ENCODE peak calls at places on chromosome 3, in ten cellular contexts. X is ovary; W is GM06990; I is psoas muscle; C is transverse colon; O is foreskin fibroblast; E is GM12865; N is CD4-positive, alpha-beta T cell; B is lower leg skin; D is cardiac fibroblast. G is an unnamed sample.

GRCh38 chr3:32557640-32558352 is 12.9 kb downstream of the DYNC1LI1 start:
- DNase-seq in E (no peak), N (no peak), W (no peak), X (no peak), C (no peak), B (no peak), I (no peak), D (no peak), O (no peak), G (no peak)

GRCh38 chr3:177681156-177681555 is 483.9 kb upstream of the TBL1XR1 start:
- DNase-seq in O (no peak), X (no peak), I (no peak), B (no peak), D (no peak), C (no peak), E (no peak), N (no peak), W (no peak), G (no peak)

GRCh38 chr3:12879191-12879815 is 37.9 kb upstream of the RPL32 start:
- DNase-seq in E (no peak), N (no peak), X (no peak), D (no peak), O (no peak), W (no peak), B (no peak), I (no peak), C (no peak), G (no peak)

GRCh38 chr3:149367021-149367840 is 10.2 kb downstream of the TM4SF1 start:
- DNase-seq in C (peak), I (no peak), D (peak), W (no peak), B (no peak), N (no peak), X (no peak), E (no peak), O (peak), G (no peak)

GRCh38 chr3:71063768-71064287 is 519.7 kb downstream of the FOXP1 start:
- DNase-seq in E (no peak), B (no peak), W (no peak), D (peak), C (no peak), I (peak), N (peak), X (peak), O (peak), G (peak)

GRCh38 chr3:190973760-190974159 is 111.3 kb upstream of the GMNC start:
- DNase-seq in I (no peak), W (no peak), D (peak), E (no peak), O (no peak), B (no peak), C (no peak), N (no peak), X (no peak), G (no peak)

GRCh38 chr3:188595890-188596376 is 442.0 kb downstream of the LPP start:
- DNase-seq in N (no peak), O (peak), D (peak), X (no peak), W (no peak), C (no peak), B (no peak), I (no peak), E (no peak), G (no peak)

GRCh38 chr3:102665183-102665582 is 230.4 kb downstream of the ZPLD1 start:
- DNase-seq in W (no peak), C (no peak), O (no peak), D (no peak), I (no peak), N (no peak), E (no peak), B (no peak), X (no peak), G (no peak)

GRCh38 chr3:112635674-112636073 is 5.3 kb downstream of the CCDC80 start:
- DNase-seq in B (no peak), D (peak), O (peak), C (peak), N (no peak), E (no peak), W (no peak), I (no peak), X (peak), G (no peak)

GRCh38 chr3:146308682-146309081 is 57.8 kb upstream of the PLSCR4 start:
- DNase-seq in B (no peak), N (no peak), W (no peak), X (no peak), O (peak), E (no peak), I (no peak), D (peak), C (no peak), G (no peak)

GRCh38 chr3:51100543-51100851 is 284.6 kb upstream of the MANF start:
- DNase-seq in I (no peak), W (no peak), N (no peak), C (no peak), E (no peak), B (no peak), D (no peak), O (no peak), X (no peak), G (no peak)
- TF ChIP-seq CTCF in I (no peak), W (no peak), N (no peak), C (no peak), E (no peak), B (no peak), D (no peak), O (no peak), X (no peak), G (no peak)

DNA sequence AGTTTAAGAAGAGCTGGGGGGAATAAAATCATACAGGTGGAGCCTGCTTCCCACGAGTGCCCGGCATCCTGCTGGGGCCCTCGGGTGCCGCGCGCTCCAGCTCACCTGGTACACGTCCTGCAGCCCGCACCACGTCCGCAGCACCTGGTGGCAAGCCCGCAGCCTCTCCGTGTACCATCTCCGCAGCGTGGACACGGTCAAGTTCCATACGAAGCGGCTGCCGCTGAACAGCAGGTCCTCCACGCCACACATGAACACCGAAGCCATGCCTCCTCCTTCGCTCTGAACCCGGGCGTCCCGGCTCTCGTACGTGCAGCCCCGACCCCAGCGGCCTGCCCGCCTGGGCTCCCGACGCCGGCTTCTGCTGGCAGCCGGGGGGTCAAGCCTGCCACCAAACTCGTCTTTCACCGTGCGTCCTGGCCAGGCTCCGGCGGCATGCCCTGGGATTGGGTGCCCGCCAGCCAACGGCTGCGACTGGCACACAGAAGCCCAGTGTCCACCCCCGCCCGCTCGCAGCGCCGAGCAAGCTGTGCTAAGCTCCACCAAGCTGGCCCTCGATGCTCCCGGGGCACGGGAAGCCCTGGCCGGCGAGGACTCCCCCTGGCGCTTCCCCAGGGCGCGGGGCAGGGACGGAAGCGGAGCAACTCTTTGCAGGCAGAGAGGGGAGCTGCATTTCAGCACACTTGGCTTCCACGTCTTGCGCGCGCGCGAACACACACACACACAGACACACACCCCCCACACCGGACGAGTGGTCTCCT is at the start of gene FRMD4B:
- DNase-seq in B (peak), I (peak), O (peak), X (peak), E (peak), W (peak), N (no peak), C (peak), D (peak), G (peak)
- TF ChIP-seq CTCF in B (no peak), I (no peak), O (no peak), X (no peak), E (peak), W (peak), N (no peak), C (no peak), D (peak), G (no peak)

GRCh38 chr3:134652886-134653630 is 2.2 kb upstream of the KY start:
- DNase-seq in C (no peak), O (no peak), I (no peak), D (no peak), E (no peak), B (no peak), X (no peak), N (no peak), W (no peak), G (no peak)

GRCh38 chr3:134651347-134652041 is 672 bp upstream of the KY start:
- DNase-seq in W (no peak), X (peak), I (peak), N (no peak), O (peak), C (peak), E (no peak), D (peak), B (no peak), G (no peak)

GRCh38 chr3:134652409-134652831 is 1.6 kb upstream of the KY start:
- DNase-seq in B (no peak), D (peak), X (no peak), N (no peak), E (peak), W (no peak), I (no peak), C (no peak), O (peak), G (no peak)

GRCh38 chr3:134649106-134649705 is 1.6 kb downstream of the KY start:
- DNase-seq in X (no peak), C (no peak), E (no peak), N (no peak), B (no peak), O (no peak), I (no peak), W (no peak), D (no peak), G (no peak)

DNA sequence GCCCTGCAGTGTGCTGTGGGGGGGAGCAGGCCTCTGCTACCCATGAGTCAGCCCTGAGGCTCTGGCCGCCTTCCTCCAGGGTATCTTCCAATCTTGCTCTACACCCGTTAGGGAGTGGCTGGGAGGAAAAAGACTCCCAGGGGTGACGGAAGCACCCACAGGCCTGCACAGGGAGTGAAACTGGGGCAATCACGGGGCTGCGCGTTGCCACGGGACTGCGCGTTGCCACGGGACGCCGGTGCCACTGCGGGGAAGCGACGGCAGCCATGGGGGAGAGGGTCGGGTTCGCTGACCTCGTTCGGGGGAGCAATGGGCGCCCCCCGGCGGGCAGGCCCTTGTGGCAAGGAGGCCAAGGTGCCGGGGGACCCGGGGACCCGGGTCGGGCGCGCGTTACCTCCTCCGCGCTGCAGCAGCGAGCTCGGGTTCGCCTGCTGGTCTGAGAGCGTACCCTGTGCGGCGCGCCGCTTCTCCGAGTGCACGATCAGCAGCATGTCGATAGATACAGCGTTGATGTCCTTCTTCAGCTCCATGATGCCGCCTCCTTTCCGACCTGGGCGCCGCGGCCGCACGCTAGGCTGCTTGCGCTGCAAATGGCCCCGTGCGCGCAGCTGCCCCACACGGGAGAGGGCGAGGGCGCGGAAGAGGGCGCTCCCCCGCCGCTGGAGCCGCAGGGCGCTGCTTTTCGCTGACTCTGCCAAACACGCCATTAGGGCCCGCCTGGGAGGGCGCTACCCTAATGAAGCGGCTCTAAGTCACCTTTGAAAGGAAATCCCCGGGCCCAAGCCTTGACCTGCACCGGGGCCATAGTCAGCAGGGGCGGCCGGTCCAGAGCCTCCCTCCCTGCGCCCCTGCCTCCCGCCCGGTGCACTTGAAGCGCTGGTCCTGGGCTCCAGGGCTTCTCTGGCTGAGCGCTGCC is at the start of gene KY:
- DNase-seq in B (no peak), C (peak), O (peak), W (no peak), E (no peak), N (no peak), I (peak), D (peak), X (peak), G (peak)
- TF ChIP-seq CTCF in B (no peak), C (no peak), O (peak), W (no peak), E (no peak), N (no peak), I (peak), D (no peak), X (no peak), G (no peak)

GRCh38 chr3:14863324-14864100 is 44.8 kb downstream of the FGD5 start:
- DNase-seq in I (no peak), C (no peak), O (no peak), X (no peak), E (no peak), D (no peak), W (no peak), N (no peak), B (no peak), G (no peak)
- TF ChIP-seq CTCF in I (no peak), C (no peak), O (no peak), X (no peak), E (peak), D (peak), W (peak), N (no peak), B (no peak), G (peak)

DNA sequence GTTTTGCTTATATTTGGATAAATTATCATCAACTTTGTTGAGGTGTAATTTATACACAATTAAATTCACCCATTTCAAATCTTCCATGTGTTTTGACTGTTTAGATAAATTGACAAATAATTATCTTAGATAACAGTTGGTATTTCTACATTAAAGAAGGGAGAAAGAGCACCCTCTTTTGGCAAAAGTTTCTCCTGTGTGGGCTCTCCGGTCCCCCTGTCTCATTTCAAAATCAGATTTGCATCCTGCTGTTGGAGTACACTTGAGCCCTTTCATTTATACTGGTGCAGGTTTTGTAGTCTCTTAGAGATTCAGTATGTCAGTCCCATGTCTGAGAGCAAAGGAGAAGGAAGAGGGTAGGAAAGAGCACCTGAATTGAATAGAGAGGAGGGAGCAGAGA is 49.4 kb downstream of the NKIRAS1 start:
- DNase-seq in E (peak), O (no peak), N (no peak), D (no peak), B (no peak), C (no peak), I (no peak), X (no peak), W (no peak), G (no peak)
- TF ChIP-seq CTCF in E (peak), O (no peak), N (no peak), D (no peak), B (no peak), C (no peak), I (no peak), X (no peak), W (peak), G (no peak)

DNA sequence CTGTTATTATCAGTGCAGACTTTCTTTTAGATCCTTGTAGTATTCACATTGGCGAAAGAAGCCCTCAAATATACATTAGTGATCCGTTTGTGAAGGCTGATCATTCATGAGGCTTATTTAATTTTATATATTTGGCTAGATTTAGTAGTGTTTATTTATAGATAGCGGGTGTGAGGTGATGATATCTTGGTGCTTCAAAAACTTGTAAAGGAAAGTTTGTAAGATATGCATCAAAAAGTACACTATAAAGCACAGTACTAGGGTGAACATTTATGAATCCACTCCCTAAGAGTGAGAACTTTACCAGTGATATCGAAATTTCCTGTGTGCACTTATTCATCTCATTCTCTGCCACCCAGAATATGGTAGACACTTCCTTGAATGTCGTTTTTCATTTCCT is 229.4 kb downstream of the MFSD1 start:
- DNase-seq in W (no peak), E (no peak), N (no peak), X (no peak), O (no peak), I (no peak), D (no peak), C (no peak), B (no peak), G (no peak)
- TF ChIP-seq CTCF in W (no peak), E (no peak), N (no peak), X (no peak), O (no peak), I (no peak), D (no peak), C (no peak), B (no peak), G (no peak)

DNA sequence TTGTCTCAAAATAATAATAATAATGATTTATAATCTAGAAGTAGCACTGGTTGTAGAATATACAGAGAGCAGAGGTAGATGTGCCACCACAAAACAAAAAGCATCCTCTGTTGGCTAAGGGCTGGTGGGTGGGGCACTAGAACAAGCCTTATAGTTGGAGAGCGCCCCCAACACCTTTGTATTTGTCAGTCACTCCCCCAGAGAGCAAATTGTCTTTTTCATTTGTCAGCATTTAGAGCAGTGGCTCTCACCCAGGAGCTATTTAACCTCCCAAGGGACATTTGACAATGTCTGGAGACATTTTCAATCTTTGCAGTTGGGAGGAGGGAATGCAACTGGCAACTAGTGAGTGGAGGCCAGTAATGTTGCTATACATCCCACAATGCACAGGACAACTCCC is 6.3 kb downstream of the KAT2B start:
- DNase-seq in X (no peak), B (no peak), N (no peak), D (no peak), W (no peak), C (no peak), I (no peak), E (no peak), O (no peak), G (no peak)
- TF ChIP-seq CTCF in X (no peak), B (no peak), N (no peak), D (no peak), W (no peak), C (no peak), I (no peak), E (no peak), O (no peak), G (no peak)